ENCODE peak calls at places on chromosomes 5 and 9, in four cellular contexts. B is PC-3, F is K562, P is GM23248. H is an unnamed sample. For H3K36me3, the result is how much of the 10 kb centered on the place peaks cover.

GRCh38 chr9:35277649-35278359 is 116.0 kb downstream of the UNC13B start:
- DNase-seq in B (no peak), F (no peak), P (peak), H (no peak)

GRCh38 chr5:163766936-163767670 is 261.7 kb downstream of the MAT2B start:
- DNase-seq in B (no peak), F (no peak), P (no peak), H (no peak)

GRCh38 chr9:95047452-95048224 is 269.9 kb downstream of the FANCC start:
- DNase-seq in B (no peak), F (no peak), P (no peak), H (peak)

GRCh38 chr5:178207917-178208280 is 3.6 kb downstream of the HNRNPAB start:
- DNase-seq in B (no peak), F (no peak), P (no peak), H (peak)

GRCh38 chr9:133499892-133500270 is 21.0 kb upstream of the SLC2A6 start:
- DNase-seq in B (no peak), F (no peak), P (no peak), H (no peak)

GRCh38 chr9:16883586-16883985 is 13.1 kb upstream of the BNC2 start:
- DNase-seq in B (peak), F (no peak), P (peak), H (no peak)

GRCh38 chr5:139974661-139975060 is 68.4 kb downstream of the NRG2 start:
- DNase-seq in B (no peak), F (no peak), P (no peak), H (peak)

GRCh38 chr5:73311291-73312110 is 137.1 kb downstream of the FOXD1 start:
- DNase-seq in B (peak), F (no peak), P (peak), H (peak)

GRCh38 chr9:31542384-31543055 is 841.9 kb upstream of the ACO1 start:
- DNase-seq in B (no peak), F (no peak), P (peak), H (peak)

GRCh38 chr9:26551971-26552370 is 340.6 kb downstream of the CAAP1 start:
- DNase-seq in B (no peak), F (no peak), P (no peak), H (no peak)

GRCh38 chr9:84140535-84141101 is 160.0 kb downstream of the RMI1 start:
- DNase-seq in B (no peak), F (no peak), P (peak), H (peak)

GRCh38 chr9:98081477-98082219 is 25.1 kb downstream of the NANS start:
- DNase-seq in B (peak), F (no peak), P (peak), H (no peak)

GRCh38 chr5:97915101-97915500 is 732.1 kb upstream of the RIOK2 start:
- DNase-seq in B (no peak), F (no peak), P (no peak), H (no peak)

GRCh38 chr5:10552183-10553143 is 11.4 kb upstream of the ANKRD33B start:
- DNase-seq in B (peak), F (no peak), P (no peak), H (peak)

GRCh38 chr5:126450388-126450787 is 27.2 kb downstream of the GRAMD2B start:
- DNase-seq in B (no peak), F (peak), P (no peak), H (no peak)

GRCh38 chr9:9275656-9276055 is 1337.1 kb downstream of the PTPRD start:
- DNase-seq in B (no peak), F (no peak), P (no peak), H (no peak)

GRCh38 chr5:135107986-135108385 is 74.0 kb upstream of the PITX1 start:
- DNase-seq in B (no peak), F (no peak), P (no peak), H (no peak)

GRCh38 chr5:135106136-135106535 is 72.1 kb upstream of the PITX1 start:
- DNase-seq in B (no peak), F (no peak), P (no peak), H (no peak)

GRCh38 chr5:135107101-135107500 is 73.1 kb upstream of the PITX1 start:
- DNase-seq in B (no peak), F (no peak), P (no peak), H (no peak)

GRCh38 chr5:135105105-135105484 is 71.1 kb upstream of the PITX1 start:
- DNase-seq in B (no peak), F (no peak), P (no peak), H (no peak)

DNA sequence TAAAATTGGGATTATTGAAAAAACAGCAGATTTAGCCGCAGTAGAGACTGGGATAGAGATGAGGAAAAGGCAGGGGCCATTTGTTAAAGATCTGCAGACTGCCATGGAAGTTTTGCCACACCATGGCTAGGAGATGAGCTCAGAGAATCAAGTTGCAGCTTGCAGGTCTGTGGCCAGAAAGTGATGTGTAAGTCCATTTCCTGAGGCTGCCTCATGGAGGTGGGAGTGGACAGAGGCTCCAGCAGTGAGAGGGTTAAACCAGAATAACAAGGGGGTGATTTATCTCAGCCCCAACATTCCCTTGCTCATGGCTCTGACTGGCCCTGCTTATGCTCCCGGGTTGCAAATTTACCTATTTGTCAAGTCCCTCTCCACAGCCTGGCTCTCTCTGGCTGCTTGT is 72.6 kb upstream of the PITX1 start:
- DNase-seq in B (no peak), F (peak), P (no peak), H (no peak)
- H3K9ac ChIP-seq in B (no peak), F (no peak), P (no peak), H (no peak)

GRCh38 chr9:37521111-37521510 is 35.4 kb downstream of the POLR1E start:
- DNase-seq in B (no peak), F (no peak), P (no peak), H (no peak)

GRCh38 chr9:37520641-37521040 is 34.9 kb downstream of the POLR1E start:
- DNase-seq in B (no peak), F (no peak), P (no peak), H (no peak)

GRCh38 chr9:37528652-37529072 is 42.9 kb downstream of the POLR1E start:
- DNase-seq in B (no peak), F (no peak), P (no peak), H (no peak)

GRCh38 chr9:37522971-37523370 is 37.2 kb downstream of the POLR1E start:
- DNase-seq in B (no peak), F (peak), P (no peak), H (no peak)

DNA sequence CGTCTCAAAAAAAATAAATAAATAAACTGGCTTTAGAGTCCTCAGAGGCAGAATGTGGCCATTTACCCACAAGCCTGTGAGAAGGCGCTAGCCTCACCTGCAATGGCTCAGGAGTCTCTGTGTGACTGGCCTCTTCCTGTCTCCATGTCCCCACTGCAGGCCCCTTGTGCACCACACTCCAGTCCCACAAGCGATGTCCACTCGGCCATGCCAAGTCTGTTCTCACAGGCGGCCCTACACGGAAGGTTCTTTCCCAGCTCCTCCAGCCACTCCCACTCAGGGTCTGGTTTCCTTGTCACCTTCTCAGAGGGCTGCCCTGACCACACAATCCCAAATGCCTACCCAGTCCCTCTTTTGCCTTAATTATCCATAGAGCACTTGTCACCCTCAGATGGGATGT is 38.2 kb downstream of the POLR1E start:
- DNase-seq in B (no peak), F (no peak), P (no peak), H (no peak)
- H3K36me3 ChIP-seq in B (under half), F (half or more), P (under half), H (half or more)

GRCh38 chr5:122182491-122182921 is 53.2 kb downstream of the ZNF474 start:
- DNase-seq in B (peak), F (peak), P (peak), H (peak)
- H3K4me3 ChIP-seq in B (peak), F (no peak), P (peak), H (no peak)

GRCh38 chr5:33891731-33892418 is at the start of gene ADAMTS12:
- DNase-seq in B (no peak), F (no peak), P (peak), H (peak)
- H3K9ac ChIP-seq in B (no peak), F (no peak), P (peak), H (peak)

GRCh38 chr9:131145245-131145644 is 19.9 kb downstream of the NUP214 start:
- DNase-seq in B (no peak), F (no peak), P (no peak), H (no peak)
- H3K36me3 ChIP-seq in B (half or more), F (half or more), P (half or more), H (half or more)

GRCh38 chr9:78292716-78293497 is 4.0 kb upstream of the PSAT1 start:
- DNase-seq in B (no peak), F (no peak), P (no peak), H (peak)
- H3K4me3 ChIP-seq in B (no peak), F (no peak), P (no peak), H (no peak)

DNA sequence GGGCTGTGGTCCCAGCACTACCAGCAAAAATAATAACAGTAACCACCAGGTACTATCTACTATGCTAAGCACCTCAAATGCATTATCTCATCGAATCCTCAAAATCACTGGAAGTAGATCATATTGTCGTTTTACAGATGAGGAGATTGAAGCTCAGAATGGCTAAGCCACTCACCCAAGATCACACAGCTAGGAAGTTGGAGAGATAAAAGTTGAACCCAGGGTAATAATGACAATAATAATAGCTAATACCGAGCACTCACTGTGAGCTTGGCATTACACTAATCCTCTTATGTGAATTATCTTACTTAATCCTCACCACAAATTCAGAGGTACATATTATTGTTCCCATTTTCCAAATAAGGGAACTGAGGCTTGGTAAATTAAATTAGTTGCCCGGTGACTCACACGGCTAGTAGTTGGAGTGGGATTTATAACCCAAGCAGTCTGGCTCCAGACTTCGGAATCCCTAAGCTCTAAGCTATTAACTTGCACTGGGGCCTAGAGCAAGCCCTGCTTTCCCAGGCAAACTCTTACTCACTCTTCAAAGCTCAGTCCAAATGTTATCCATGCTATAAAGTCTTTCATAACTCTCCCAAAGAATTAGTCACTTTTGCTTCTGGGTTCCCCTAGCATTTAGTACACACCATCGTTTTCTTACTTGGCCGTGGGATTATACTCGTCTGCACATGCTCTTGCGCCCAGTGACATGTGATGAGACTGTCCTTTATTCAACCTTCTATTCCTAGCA is 3.8 kb downstream of the ARSI start:
- DNase-seq in B (peak), F (no peak), P (peak), H (no peak)
- H3K9ac ChIP-seq in B (no peak), F (no peak), P (peak), H (peak)

H was measured in endodermal cell.